ENCODE peak calls at places on chromosomes 3 and 15, in eight cellular contexts. J, Q, B, W, R, D, I and N are unnamed samples.

GRCh38 chr15:64622410-64623260 is 152.8 kb downstream of the RBPMS2 start:
- DNase-seq in J (peak; percentile 73), Q (no peak), B (no peak), W (no peak), R (no peak), D (no peak), I (no peak), N (no peak)

GRCh38 chr15:66884661-66885237 is 180.7 kb upstream of the SMAD3 start:
- DNase-seq in J (no peak), Q (no peak), B (no peak), W (peak; percentile 26), R (no peak), D (peak; percentile 9), I (no peak), N (no peak)

GRCh38 chr3:101954946-101955345 is 105.6 kb downstream of the NFKBIZ start:
- DNase-seq in J (no peak), Q (no peak), B (no peak), W (no peak), R (peak; percentile 58), D (no peak), I (no peak), N (no peak)

GRCh38 chr15:70765504-70766281 is 2.3 kb upstream of the UACA start:
- DNase-seq in J (no peak), Q (no peak), B (no peak), W (no peak), R (no peak), D (no peak), I (no peak), N (no peak)

GRCh38 chr15:61314443-61314842 is 85.3 kb upstream of the RORA start:
- DNase-seq in J (no peak), Q (no peak), B (no peak), W (no peak), R (no peak), D (no peak), I (peak; percentile 26), N (no peak)

GRCh38 chr15:36925671-36926421 is 174.5 kb downstream of the MEIS2 start:
- DNase-seq in J (no peak), Q (no peak), B (no peak), W (no peak), R (no peak), D (no peak), I (no peak), N (no peak)

GRCh38 chr3:16595778-16596177 is 9.4 kb downstream of the DAZL start:
- DNase-seq in J (no peak), Q (no peak), B (no peak), W (no peak), R (peak; percentile 18), D (no peak), I (no peak), N (no peak)

GRCh38 chr15:51443282-51443914 is 101.9 kb downstream of the GLDN start:
- DNase-seq in J (no peak), Q (no peak), B (no peak), W (no peak), R (no peak), D (no peak), I (no peak), N (no peak)

GRCh38 chr3:146187334-146187950 is 26.5 kb upstream of the PLOD2 start:
- DNase-seq in J (peak; percentile 23), Q (no peak), B (peak; percentile 50), W (peak; percentile 57), R (peak; percentile 65), D (no peak), I (peak; percentile 45), N (no peak)

GRCh38 chr3:123392368-123392767 is 56.5 kb downstream of the ADCY5 start:
- DNase-seq in J (no peak), Q (no peak), B (no peak), W (no peak), R (no peak), D (no peak), I (no peak), N (no peak)

GRCh38 chr3:63061449-63061848 is 186.2 kb upstream of the CADPS start:
- DNase-seq in J (no peak), Q (no peak), B (no peak), W (no peak), R (no peak), D (no peak), I (no peak), N (no peak)

GRCh38 chr15:56919708-56920637 is 1.5 kb downstream of the TCF12 start:
- DNase-seq in J (peak; percentile 45), Q (no peak), B (peak; percentile 63), W (peak; percentile 84), R (peak; percentile 40), D (peak; percentile 33), I (no peak), N (no peak)

GRCh38 chr3:147521646-147522045 is 112.5 kb downstream of the ZIC1 start:
- DNase-seq in J (no peak), Q (no peak), B (no peak), W (no peak), R (peak; percentile 45), D (no peak), I (no peak), N (no peak)

GRCh38 chr3:39990532-39990931 is 181.1 kb downstream of the MYRIP start:
- DNase-seq in J (peak; percentile 35), Q (peak; percentile 48), B (peak; percentile 54), W (peak; percentile 82), R (peak; percentile 74), D (no peak), I (peak; percentile 13), N (no peak)

GRCh38 chr3:23752126-23752525 is 53.6 kb upstream of the UBE2E1 start:
- DNase-seq in J (no peak), Q (no peak), B (no peak), W (no peak), R (no peak), D (no peak), I (no peak), N (no peak)

GRCh38 chr3:191328963-191329653 is at the start of gene CCDC50:
- DNase-seq in J (peak; percentile 65), Q (peak; percentile 86), B (peak; percentile 65), W (peak; percentile 94), R (peak; percentile 79), D (peak; percentile 91), I (peak; percentile 85), N (peak; percentile 70)

GRCh38 chr15:68465861-68466560 is 34.0 kb upstream of the ITGA11 start:
- DNase-seq in J (no peak), Q (no peak), B (no peak), W (no peak), R (peak; percentile 12), D (no peak), I (no peak), N (no peak)

GRCh38 chr15:85759391-85759790 is 35.3 kb downstream of the KLHL25 start:
- DNase-seq in J (no peak), Q (peak; percentile 66), B (no peak), W (no peak), R (no peak), D (peak; percentile 64), I (no peak), N (no peak)

GRCh38 chr3:78912217-78912616 is 855.6 kb downstream of the ROBO1 start:
- DNase-seq in J (no peak), Q (no peak), B (no peak), W (no peak), R (no peak), D (no peak), I (no peak), N (no peak)

GRCh38 chr3:185519021-185519420 is 20.2 kb upstream of the TMEM41A start:
- DNase-seq in J (no peak), Q (no peak), B (no peak), W (peak; percentile 46), R (no peak), D (no peak), I (no peak), N (no peak)

DNA sequence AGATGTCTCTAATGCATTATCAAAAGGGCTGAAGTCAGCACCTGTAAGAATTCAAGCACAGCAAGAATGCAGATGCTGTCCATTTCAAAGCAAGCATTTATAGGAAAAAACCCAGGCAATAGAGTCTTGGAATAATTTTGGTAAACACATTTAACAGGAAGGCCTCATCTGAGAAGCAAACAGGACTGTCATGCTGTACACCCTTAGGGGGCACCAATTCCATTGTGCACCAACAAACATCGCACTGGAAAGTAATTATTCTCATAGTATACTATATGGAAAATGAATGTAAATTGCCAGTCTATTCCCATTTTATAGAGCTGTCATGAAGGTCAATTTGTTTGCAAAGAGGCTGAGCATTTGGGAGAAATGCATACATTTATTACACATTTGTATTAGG is 247.3 kb upstream of the SUCLG2 start:
- DNase-seq in J (peak; percentile 5), Q (no peak), B (no peak), W (no peak), R (no peak), D (no peak), I (no peak), N (no peak)
- TF ChIP-seq CTCF in J (peak; percentile 32), Q (no peak), B (no peak), W (peak; percentile 68), R (no peak), D (no peak), I (no peak), N (no peak)

DNA sequence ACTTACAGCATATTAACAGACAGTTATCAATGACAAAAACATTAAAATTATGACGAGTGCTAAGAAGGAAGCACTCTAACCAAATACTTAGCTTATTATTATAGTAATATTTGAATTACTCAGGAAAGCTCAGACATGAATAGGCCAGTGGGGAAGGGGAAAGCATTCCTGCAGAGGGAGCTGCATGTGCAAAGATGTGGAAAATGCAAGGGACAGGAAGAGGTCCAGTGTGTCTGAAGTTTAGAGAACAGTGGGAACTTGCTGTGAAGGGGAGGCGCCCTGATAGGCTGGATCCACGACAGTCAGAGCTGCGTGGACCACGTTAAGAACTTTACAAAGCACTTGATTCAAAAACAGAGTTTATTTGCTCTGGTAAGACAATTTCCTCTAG is 1.2 kb upstream of the SPICE1 start:
- DNase-seq in J (no peak), Q (no peak), B (peak; percentile 72), W (no peak), R (no peak), D (no peak), I (no peak), N (no peak)
- TF ChIP-seq CTCF in J (no peak), Q (no peak), B (peak; percentile 41), W (peak; percentile 16), R (no peak), D (no peak), I (no peak), N (no peak)

DNA sequence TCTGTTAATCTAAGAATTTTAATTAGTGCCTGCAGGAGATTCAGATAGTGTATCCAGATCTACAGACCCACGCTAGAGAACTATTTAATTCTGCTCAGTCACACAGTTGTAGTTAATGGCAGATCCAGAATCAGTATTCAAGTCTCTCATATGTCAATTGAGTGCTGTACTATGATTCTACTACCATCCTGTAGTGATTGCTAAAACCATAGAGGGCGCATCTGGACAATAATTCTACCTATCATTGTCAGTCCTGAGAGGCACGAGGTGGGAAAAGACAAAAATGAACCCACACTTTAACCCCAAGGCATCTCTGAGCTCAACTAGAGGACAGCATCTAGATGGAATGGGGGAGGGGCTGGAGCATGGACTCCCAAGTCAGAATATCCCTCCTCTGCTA is 22.7 kb downstream of the DHX36 start:
- DNase-seq in J (no peak), Q (no peak), B (peak; percentile 5), W (no peak), R (no peak), D (no peak), I (no peak), N (no peak)
- TF ChIP-seq CTCF in J (no peak), Q (no peak), B (no peak), W (no peak), R (no peak), D (no peak), I (no peak), N (no peak)

DNA sequence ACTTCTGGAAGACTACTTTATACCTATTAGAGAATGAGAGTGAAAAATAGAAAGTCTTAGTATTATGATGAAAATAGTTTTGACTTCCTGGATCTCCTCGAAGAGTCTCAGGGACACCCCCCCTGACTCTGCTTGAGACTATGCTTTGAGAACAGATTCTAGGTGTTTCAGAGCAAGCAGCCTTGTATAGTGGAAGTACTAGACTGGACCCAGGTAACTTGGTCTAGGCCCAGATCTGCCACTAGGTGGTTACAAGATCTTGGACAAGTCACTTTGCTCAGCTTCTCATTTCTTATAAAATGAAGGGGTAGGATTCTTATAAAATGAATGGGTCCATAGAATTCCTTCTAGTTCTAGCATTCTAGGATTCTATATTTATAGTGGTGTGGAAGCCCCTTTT is 9.1 kb downstream of the ABHD5 start:
- DNase-seq in J (peak; percentile 39), Q (no peak), B (peak; percentile 46), W (peak; percentile 56), R (peak; percentile 29), D (no peak), I (no peak), N (no peak)
- TF ChIP-seq CTCF in J (peak; percentile 34), Q (no peak), B (peak; percentile 19), W (peak; percentile 76), R (peak; percentile 28), D (no peak), I (peak; percentile 28), N (no peak)